ENCODE peak calls at places on chromosomes 13 and 19, in five cellular contexts. S is HepG2, A is K562, I is A549, O is GM12878. Z is an unnamed sample.

GRCh38 chr13:29500426-29500825 is 95.1 kb downstream of the SLC7A1 start:
- DNase-seq in S (no peak), A (no peak), I (no peak), O (no peak), Z (no peak)

GRCh38 chr19:40661616-40662015 is 28.8 kb downstream of the NUMBL start:
- DNase-seq in S (no peak), A (no peak), I (no peak), O (no peak), Z (no peak)

GRCh38 chr19:17244618-17245534 is 843 bp downstream of the NR2F6 start:
- DNase-seq in S (no peak), A (no peak), I (no peak), O (no peak), Z (peak)

GRCh38 chr13:46622918-46623256 is 69.9 kb downstream of the LRCH1 start:
- DNase-seq in S (no peak), A (no peak), I (no peak), O (no peak), Z (no peak)

GRCh38 chr13:20608438-20609020 is 41.6 kb downstream of the IFT88 start:
- DNase-seq in S (no peak), A (no peak), I (no peak), O (no peak), Z (no peak)

GRCh38 chr13:34817246-34817645 is 124.8 kb upstream of the NBEA start:
- DNase-seq in S (no peak), A (no peak), I (no peak), O (no peak), Z (no peak)

GRCh38 chr19:19040417-19040816 is 7.0 kb downstream of the ARMC6 start:
- DNase-seq in S (peak), A (no peak), I (no peak), O (no peak), Z (no peak)

GRCh38 chr13:95298971-95299627 is 2.2 kb downstream of the ABCC4 start:
- DNase-seq in S (no peak), A (no peak), I (no peak), O (no peak), Z (no peak)

GRCh38 chr19:2356036-2356646 is 3.9 kb upstream of the TMPRSS9 start:
- DNase-seq in S (no peak), A (peak), I (no peak), O (no peak), Z (no peak)

GRCh38 chr13:44305845-44306244 is 67.8 kb upstream of the SERP2 start:
- DNase-seq in S (no peak), A (no peak), I (no peak), O (no peak), Z (peak)

GRCh38 chr13:39417131-39417530 is 185.9 kb downstream of the LHFPL6 start:
- DNase-seq in S (no peak), A (no peak), I (no peak), O (no peak), Z (peak)

GRCh38 chr13:40341501-40341900 is 324.9 kb downstream of the FOXO1 start:
- DNase-seq in S (no peak), A (no peak), I (no peak), O (no peak), Z (no peak)

GRCh38 chr19:18999896-19000620 is 33.3 kb downstream of the SUGP2 start:
- DNase-seq in S (no peak), A (no peak), I (no peak), O (no peak), Z (peak)

GRCh38 chr13:46113596-46113995 is 8.8 kb upstream of the CPB2 start:
- DNase-seq in S (no peak), A (peak), I (no peak), O (no peak), Z (no peak)

GRCh38 chr19:38564981-38565685 is 52.6 kb downstream of the MAP4K1 start:
- DNase-seq in S (no peak), A (no peak), I (no peak), O (no peak), Z (peak)

GRCh38 chr19:40596608-40597328 is 4.4 kb upstream of the LTBP4 start:
- DNase-seq in S (peak), A (peak), I (peak), O (no peak), Z (peak)

GRCh38 chr19:3162418-3163229 is 15.9 kb upstream of the S1PR4 start:
- DNase-seq in S (peak), A (peak), I (peak), O (no peak), Z (peak)

GRCh38 chr19:33125929-33126388 is 6.0 kb upstream of the WDR88 start:
- DNase-seq in S (peak), A (peak), I (peak), O (peak), Z (peak)

GRCh38 chr13:60591348-60591747 is 194.3 kb downstream of the TDRD3 start:
- DNase-seq in S (no peak), A (no peak), I (no peak), O (no peak), Z (no peak)
- TF ChIP-seq JUNB in S (no peak), A (no peak), I (no peak), O (no peak), Z (no peak)

DNA sequence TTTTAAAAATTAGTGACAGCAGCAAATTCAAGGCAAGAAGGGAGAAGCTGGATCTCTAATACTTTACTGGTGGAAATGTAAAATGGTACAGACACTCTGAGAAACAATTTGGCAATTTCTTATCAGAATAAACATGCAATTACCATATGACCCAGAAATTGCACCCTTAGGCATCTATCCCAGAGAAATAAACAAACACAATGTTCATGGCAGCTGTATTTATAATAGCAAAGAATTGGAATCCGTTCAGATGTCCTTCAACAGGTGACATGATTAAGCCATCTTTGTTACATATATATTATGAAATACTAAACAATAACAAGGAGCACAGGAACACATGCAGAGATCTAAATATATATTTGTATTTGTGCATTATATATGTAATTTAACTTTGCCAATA is 756.5 kb downstream of the SLITRK1 start:
- DNase-seq in S (no peak), A (no peak), I (no peak), O (no peak), Z (no peak)
- TF ChIP-seq JUNB in S (no peak), A (no peak), I (no peak), O (no peak), Z (no peak)

DNA sequence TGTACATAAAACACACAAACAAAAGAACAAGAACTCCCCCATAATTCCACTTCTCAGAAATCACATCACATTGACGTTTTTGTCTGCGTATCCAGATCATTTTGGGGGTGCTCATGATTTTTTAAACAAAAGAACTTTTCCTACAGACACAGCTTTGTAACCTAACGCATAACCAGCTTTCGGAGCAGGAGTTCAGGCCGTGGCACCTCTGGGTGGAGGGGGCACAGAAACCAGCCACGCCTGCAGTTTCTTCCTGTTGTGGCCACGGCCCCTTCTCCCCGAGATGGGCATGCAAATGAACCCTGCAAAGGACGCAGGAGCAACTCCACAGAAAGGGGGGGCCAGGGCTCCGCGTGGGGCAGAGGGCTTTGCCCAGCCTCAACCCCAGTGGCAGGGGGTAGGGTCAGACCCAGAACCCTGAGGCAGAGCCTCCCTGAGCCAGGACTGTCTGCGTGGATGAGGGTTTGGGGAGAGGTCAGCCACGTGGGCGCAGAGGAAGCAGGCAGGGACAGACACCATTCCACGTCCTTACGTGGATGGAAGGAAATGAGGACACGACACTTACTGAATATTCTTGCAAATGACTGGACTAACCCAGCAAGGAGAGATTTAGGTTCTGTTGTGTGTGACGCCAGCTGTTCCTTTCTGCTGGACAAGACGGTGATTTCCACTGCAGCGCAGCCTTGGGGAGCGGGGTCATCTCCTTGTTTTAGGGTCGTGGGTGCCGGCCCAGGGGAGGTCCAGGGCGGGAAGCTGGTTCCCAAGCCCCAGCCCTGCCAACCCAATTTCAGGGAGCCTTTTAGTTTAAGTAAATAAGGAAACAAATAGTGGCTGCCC is 64.3 kb downstream of the RASA3 start:
- DNase-seq in S (no peak), A (no peak), I (no peak), O (no peak), Z (no peak)
- TF ChIP-seq JUNB in S (no peak), A (no peak), I (no peak), O (no peak), Z (no peak)

GRCh38 chr19:45952691-45953505 is 20.8 kb downstream of the NOVA2 start:
- DNase-seq in S (no peak), A (peak), I (peak), O (no peak), Z (peak)
- TF ChIP-seq JUNB in S (no peak), A (no peak), I (no peak), O (no peak), Z (no peak)

DNA sequence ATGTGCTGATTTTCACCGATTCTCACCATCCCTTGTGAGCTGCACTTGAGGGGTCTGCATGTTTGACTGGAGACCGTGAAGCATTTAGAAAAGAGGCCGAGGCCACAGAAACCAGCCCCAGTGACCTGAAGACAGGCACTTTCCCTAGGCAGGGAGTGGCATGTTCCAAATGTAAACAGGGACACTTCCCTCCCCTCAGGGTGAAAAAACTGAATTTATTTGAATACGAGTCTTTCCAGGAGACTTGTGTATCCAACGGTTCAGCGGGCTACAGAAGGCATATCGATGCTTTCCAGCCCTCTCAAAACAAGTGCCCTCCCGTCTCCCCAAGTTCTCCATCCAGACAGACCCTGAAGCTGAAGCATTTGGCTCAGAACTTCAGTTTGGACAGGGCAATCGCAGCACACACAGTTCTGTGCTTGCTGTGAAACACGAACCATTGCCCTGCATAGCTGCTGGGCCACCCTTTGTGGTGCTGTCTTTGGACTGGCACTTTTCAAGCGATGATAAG is 106.1 kb downstream of the ZIC5 start:
- DNase-seq in S (no peak), A (no peak), I (no peak), O (no peak), Z (no peak)
- TF ChIP-seq JUNB in S (no peak), A (no peak), I (no peak), O (no peak), Z (no peak)

GRCh38 chr13:52374389-52374788 is 31.6 kb downstream of the THSD1 start:
- DNase-seq in S (no peak), A (no peak), I (no peak), O (no peak), Z (no peak)

GRCh38 chr13:52371736-52372247 is 34.2 kb downstream of the THSD1 start:
- DNase-seq in S (peak), A (no peak), I (no peak), O (no peak), Z (no peak)

GRCh38 chr13:52377898-52378297 is 28.1 kb downstream of the THSD1 start:
- DNase-seq in S (no peak), A (no peak), I (no peak), O (no peak), Z (no peak)

GRCh38 chr13:52378312-52378711 is 27.7 kb downstream of the THSD1 start:
- DNase-seq in S (no peak), A (no peak), I (no peak), O (no peak), Z (no peak)

GRCh38 chr13:52374873-52375411 is 31.0 kb downstream of the THSD1 start:
- DNase-seq in S (no peak), A (no peak), I (no peak), O (no peak), Z (no peak)
- TF ChIP-seq JUNB in S (no peak), A (no peak), I (no peak), O (no peak), Z (no peak)

DNA sequence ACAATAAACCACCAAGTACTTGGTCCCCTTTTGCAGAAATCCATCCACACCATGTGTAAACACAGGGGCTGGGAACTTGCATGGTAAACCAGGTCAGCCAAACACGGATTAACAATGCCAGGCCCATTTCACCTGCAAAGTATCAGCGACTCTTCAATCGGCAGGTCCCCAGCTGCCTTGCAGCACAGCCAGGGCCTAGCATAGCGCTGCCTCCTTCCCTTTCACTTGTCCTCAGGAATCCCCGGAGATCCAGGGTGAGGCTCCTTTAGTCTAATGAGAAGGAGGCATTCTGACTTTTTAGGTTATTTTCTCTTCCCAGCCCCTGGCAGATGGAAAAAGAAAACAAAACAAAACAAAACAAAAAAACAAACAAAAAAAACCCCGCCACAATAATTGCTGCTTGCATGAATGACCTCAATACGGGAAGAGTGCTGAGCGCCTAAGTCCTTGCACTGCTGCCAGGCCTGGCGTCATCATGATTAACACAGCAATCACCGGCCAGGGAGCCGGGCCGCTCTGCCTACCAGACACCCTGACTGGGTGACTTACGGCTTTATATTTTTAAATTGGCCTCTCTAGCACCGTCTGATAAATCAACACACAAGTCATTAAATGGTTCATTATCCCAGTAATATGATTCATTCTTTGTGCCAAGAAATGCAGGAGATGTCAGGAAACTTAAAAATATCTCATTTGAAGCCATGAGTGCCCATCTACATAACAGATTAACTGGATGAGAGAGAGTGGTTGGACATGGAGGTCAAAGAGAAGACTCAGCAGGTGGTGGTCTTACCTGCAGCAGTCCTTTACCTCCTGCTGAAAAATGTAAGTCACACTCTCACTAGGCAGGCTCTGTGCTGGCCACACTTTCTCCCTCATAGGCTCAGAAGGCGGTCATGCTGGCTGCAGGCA is 692.7 kb downstream of the UQCRFS1 start:
- DNase-seq in S (no peak), A (no peak), I (no peak), O (no peak), Z (no peak)
- TF ChIP-seq JUNB in S (no peak), A (no peak), I (no peak), O (no peak), Z (no peak)